ENCODE peak calls at places on chromosome 2, in five cellular contexts. C, R, M, I and Y are unnamed samples.

GRCh38 chr2:128511731-128512663 is 193.3 kb upstream of the HS6ST1 start:
- DNase-seq in R (no peak), I (no peak), M (no peak), C (no peak), Y (no peak)

GRCh38 chr2:104658149-104658839 is 195.6 kb upstream of the POU3F3 start:
- DNase-seq in C (peak), I (no peak), M (no peak), R (no peak), Y (no peak)

GRCh38 chr2:213923543-213923942 is 487.3 kb upstream of the VWC2L start:
- DNase-seq in I (no peak), C (peak), M (no peak), R (no peak), Y (no peak)

GRCh38 chr2:29920631-29921559 is 491 bp downstream of the ALK start:
- DNase-seq in C (peak), R (no peak), M (peak), I (no peak), Y (no peak)

GRCh38 chr2:189763908-189764661 is 1.5 kb upstream of the OSGEPL1 start:
- DNase-seq in R (peak), I (no peak), M (no peak), C (no peak), Y (no peak)

GRCh38 chr2:142849818-142850217 is 27.6 kb upstream of the KYNU start:
- DNase-seq in M (no peak), I (no peak), C (no peak), R (no peak), Y (no peak)

GRCh38 chr2:231002641-231003040 is 6.7 kb downstream of the SPATA3 start:
- DNase-seq in C (no peak), R (no peak), M (no peak), I (no peak), Y (no peak)

GRCh38 chr2:39704540-39704939 is 38.8 kb downstream of the TMEM178A start:
- DNase-seq in M (no peak), R (no peak), I (no peak), C (no peak), Y (no peak)

GRCh38 chr2:66862871-66863650 is 428.1 kb downstream of the MEIS1 start:
- DNase-seq in R (peak), C (no peak), I (no peak), M (no peak), Y (no peak)